ENCODE peak calls at places on chromosome 6, in seven cellular contexts. T is neural progenitor cell, A is heart right ventricle, F is IMR-90, W is AG10803, E is PC-9, B is epithelial cell of proximal tubule. I is an unnamed sample.

GRCh38 chr6:10720229-10720959 is 2.5 kb upstream of the TMEM14C start:
- DNase-seq in B (no peak), F (peak; percentile 17), A (peak; percentile 33), E (no peak), W (peak; percentile 18), T (no peak), I (no peak)

GRCh38 chr6:164021589-164022290 is 607.2 kb downstream of the QKI start:
- DNase-seq in T (no peak), F (no peak), W (no peak), A (no peak), E (no peak), B (no peak), I (no peak)

GRCh38 chr6:44496705-44497369 is 109.3 kb downstream of the CDC5L start:
- DNase-seq in W (peak; percentile 59), F (no peak), B (no peak), T (no peak), E (no peak), A (no peak), I (no peak)

GRCh38 chr6:130928993-130929678 is 101.9 kb downstream of the SMLR1 start:
- DNase-seq in B (no peak), E (peak; percentile 21), T (no peak), A (no peak), F (peak; percentile 91), W (peak; percentile 89), I (no peak)

GRCh38 chr6:30321692-30322388 is 4.9 kb upstream of the TRIM39 start:
- DNase-seq in B (no peak), W (peak; percentile 33), E (no peak), T (peak; percentile 17), A (no peak), F (peak; percentile 29), I (no peak)

GRCh38 chr6:15299430-15300131 is 53.7 kb downstream of the JARID2 start:
- DNase-seq in F (peak; percentile 46), E (peak; percentile 47), T (no peak), B (no peak), A (peak; percentile 31), W (no peak), I (no peak)

GRCh38 chr6:75204959-75205775 is 686 bp downstream of the COL12A1 start:
- DNase-seq in F (peak; percentile 82), B (no peak), T (peak; percentile 60), E (peak; percentile 45), A (peak; percentile 37), W (peak; percentile 75), I (no peak)

GRCh38 chr6:80742481-80742880 is 636.0 kb downstream of the BCKDHB start:
- DNase-seq in A (no peak), F (peak; percentile 25), B (peak; percentile 9), W (peak; percentile 63), T (peak; percentile 38), E (no peak), I (peak; percentile 27)

GRCh38 chr6:158056804-158057203 is 75.1 kb downstream of the SYNJ2 start:
- DNase-seq in E (no peak), W (no peak), A (no peak), T (no peak), F (no peak), B (no peak), I (no peak)

GRCh38 chr6:116087437-116088027 is 13.1 kb upstream of the NT5DC1 start:
- DNase-seq in T (no peak), E (peak; percentile 82), F (peak; percentile 78), W (peak; percentile 58), A (no peak), B (no peak), I (peak; percentile 34)

GRCh38 chr6:26532699-26533523 is 5.3 kb upstream of the HMGN4 start:
- DNase-seq in T (peak; percentile 87), F (peak; percentile 89), E (peak; percentile 75), B (no peak), A (peak; percentile 86), W (peak; percentile 87), I (peak; percentile 69)

GRCh38 chr6:108027054-108027453 is 47.5 kb downstream of the OSTM1 start:
- DNase-seq in E (no peak), W (peak; percentile 12), F (no peak), T (no peak), A (no peak), B (no peak), I (no peak)

GRCh38 chr6:119446623-119447008 is 97.1 kb upstream of the MAN1A1 start:
- DNase-seq in B (peak; percentile 70), E (peak; percentile 97), F (peak; percentile 75), A (peak; percentile 36), T (no peak), W (peak; percentile 90), I (peak; percentile 78)

GRCh38 chr6:45569210-45569945 is 191.6 kb upstream of the SUPT3H start:
- DNase-seq in F (no peak), B (no peak), E (no peak), W (no peak), A (no peak), T (peak; percentile 13), I (no peak)

GRCh38 chr6:15256538-15257222 is 10.8 kb downstream of the JARID2 start:
- DNase-seq in B (no peak), W (peak; percentile 42), F (no peak), E (no peak), A (peak; percentile 41), T (no peak), I (no peak)

GRCh38 chr6:3152689-3153088 is 4.7 kb downstream of the TUBB2A start:
- DNase-seq in A (no peak), B (no peak), T (no peak), E (no peak), W (no peak), F (no peak), I (no peak)

GRCh38 chr6:3151705-3152104 is 5.6 kb downstream of the TUBB2A start:
- DNase-seq in W (no peak), F (no peak), E (no peak), B (no peak), T (no peak), A (no peak), I (no peak)

GRCh38 chr6:3144571-3144970 is 12.8 kb downstream of the TUBB2A start:
- DNase-seq in E (no peak), B (no peak), A (no peak), T (no peak), W (no peak), F (no peak), I (no peak)

GRCh38 chr6:3147914-3148757 is 9.2 kb downstream of the TUBB2A start:
- DNase-seq in T (no peak), W (no peak), F (no peak), E (no peak), B (no peak), A (no peak), I (no peak)
- TF ChIP-seq CTCF in T (peak; percentile 19), W (no peak), F (no peak), E (no peak), B (peak; percentile 29), A (no peak), I (no peak)

GRCh38 chr6:162907876-162908481 is 180.2 kb downstream of the PACRG start:
- DNase-seq in B (no peak), F (peak; percentile 45), A (no peak), E (peak; percentile 37), T (peak; percentile 33), W (peak; percentile 38), I (no peak)
- TF ChIP-seq CTCF in B (peak; percentile 40), F (peak; percentile 35), A (peak; percentile 33), E (peak; percentile 66), T (peak; percentile 70), W (peak; percentile 56), I (peak; percentile 16)

GRCh38 chr6:87943191-87943590 is 104.5 kb upstream of the SPACA1 start:
- DNase-seq in E (no peak), W (no peak), B (no peak), T (no peak), A (no peak), F (no peak), I (no peak)

GRCh38 chr6:87941556-87942358 is 105.9 kb upstream of the SPACA1 start:
- DNase-seq in E (no peak), W (no peak), F (no peak), B (no peak), A (no peak), T (no peak), I (no peak)

GRCh38 chr6:87945966-87946365 is 101.7 kb upstream of the SPACA1 start:
- DNase-seq in E (no peak), T (no peak), B (no peak), F (no peak), A (no peak), W (peak; percentile 39), I (no peak)

GRCh38 chr6:87945181-87945580 is 102.5 kb upstream of the SPACA1 start:
- DNase-seq in W (no peak), E (no peak), F (no peak), T (peak; percentile 59), A (no peak), B (no peak), I (no peak)

GRCh38 chr6:87944541-87944954 is 103.1 kb upstream of the SPACA1 start:
- DNase-seq in B (no peak), T (peak; percentile 49), E (peak; percentile 84), W (peak; percentile 75), A (peak; percentile 72), F (peak; percentile 36), I (peak; percentile 10)
- TF ChIP-seq CTCF in B (peak; percentile 37), T (peak; percentile 27), E (no peak), W (peak; percentile 52), A (no peak), F (no peak), I (peak; percentile 27)

GRCh38 chr6:43075791-43076092 is 372 bp upstream of the PTK7 start:
- DNase-seq in E (no peak), T (no peak), W (no peak), F (no peak), B (no peak), A (no peak), I (no peak)

GRCh38 chr6:43076093-43076927 is at the start of gene PTK7:
- DNase-seq in W (peak; percentile 56), T (peak; percentile 96), E (no peak), F (peak; percentile 54), B (no peak), A (peak; percentile 16), I (no peak)

GRCh38 chr6:43078651-43079050 is 2.5 kb downstream of the PTK7 start:
- DNase-seq in W (peak; percentile 90), B (no peak), F (peak; percentile 85), T (no peak), A (no peak), E (no peak), I (peak; percentile 81)

GRCh38 chr6:43077981-43078411 is 1.9 kb downstream of the PTK7 start:
- DNase-seq in E (no peak), T (peak; percentile 39), W (peak; percentile 95), F (peak; percentile 67), B (no peak), A (no peak), I (peak; percentile 67)

DNA sequence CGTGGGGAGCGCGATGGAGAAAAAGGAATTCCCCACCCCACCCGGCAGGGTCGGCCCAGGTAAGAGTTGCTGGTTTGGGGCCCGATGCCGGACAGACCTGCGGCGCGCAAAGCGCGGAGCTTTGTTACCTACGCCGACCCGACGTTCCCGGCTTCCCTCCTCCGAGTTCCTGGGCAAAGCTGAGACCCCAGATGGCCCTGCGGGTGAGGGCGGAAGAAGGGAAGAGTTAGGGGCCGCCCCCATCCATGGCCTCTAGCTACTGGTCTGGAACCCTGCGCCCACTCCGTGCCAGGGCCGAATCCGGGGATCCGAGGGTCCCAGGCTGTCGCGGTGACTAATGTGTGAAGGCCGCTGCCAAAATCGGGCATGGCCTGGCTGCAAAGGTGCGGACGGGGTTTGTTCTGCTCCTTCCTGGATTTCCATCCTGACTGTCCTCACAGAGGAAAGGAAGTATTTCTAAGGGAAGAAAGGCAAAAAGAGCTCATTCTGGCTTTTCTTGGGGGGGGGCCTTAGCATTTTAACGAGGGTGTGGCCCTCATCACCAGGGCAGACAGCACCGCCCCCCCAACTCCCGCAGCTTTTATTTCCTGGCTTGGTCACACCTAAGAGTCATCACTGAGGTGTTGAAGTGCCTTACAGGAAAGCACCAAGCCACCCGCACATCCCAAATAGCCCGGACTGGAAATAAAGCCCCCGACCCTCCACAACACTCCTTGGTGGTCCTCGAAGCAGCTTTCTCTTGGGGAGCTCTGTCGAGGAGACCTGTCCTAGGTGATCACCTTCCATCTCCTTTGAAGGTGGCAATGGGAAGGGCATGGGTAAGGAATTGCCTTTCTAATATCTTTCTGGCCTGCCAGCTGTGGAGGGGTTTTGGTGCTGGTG is 1.1 kb downstream of the PTK7 start:
- DNase-seq in T (peak; percentile 78), E (peak; percentile 47), B (no peak), F (peak; percentile 38), W (peak; percentile 53), A (no peak), I (no peak)
- TF ChIP-seq CTCF in T (no peak), E (no peak), B (no peak), F (no peak), W (no peak), A (no peak), I (no peak)